ENCODE peak calls at places on chromosomes 11 and 22, in five cellular contexts. J is thoracic aorta; Z is lower leg skin; G is pancreas; Q is CD8-positive, alpha-beta T cell. P is an unnamed sample.
A peak's percentile ranks its signal among the peaks of the same experiment; 100 is the strongest.

GRCh38 chr11:34208266-34209135 is 103.1 kb downstream of the NAT10 start:
- DNase-seq in J (no peak), Z (no peak), G (no peak), Q (no peak), P (no peak)

GRCh38 chr11:72813740-72814138 is 472 bp upstream of the ATG16L2 start:
- DNase-seq in J (no peak), Z (no peak), G (no peak), Q (no peak), P (peak; percentile 54)

GRCh38 chr11:100562102-100562501 is 125.0 kb upstream of the ARHGAP42 start:
- DNase-seq in J (no peak), Z (no peak), G (no peak), Q (no peak), P (no peak)

GRCh38 chr22:43883012-43883661 is 8.7 kb downstream of the PNPLA5 start:
- DNase-seq in J (no peak), Z (no peak), G (no peak), Q (no peak), P (no peak)

GRCh38 chr22:31732089-31732829 is 17.7 kb downstream of the PRR14L start:
- DNase-seq in J (no peak), Z (no peak), G (no peak), Q (no peak), P (no peak)

GRCh38 chr22:42375982-42376381 is 56.2 kb downstream of the NFAM1 start:
- DNase-seq in J (no peak), Z (peak; percentile 62), G (no peak), Q (no peak), P (peak; percentile 47)

GRCh38 chr11:118304227-118304808 is at the start of gene CD3E:
- DNase-seq in J (no peak), Z (no peak), G (no peak), Q (peak; percentile 55), P (no peak)

GRCh38 chr11:1870721-1871466 is 18.0 kb downstream of the LSP1 start:
- DNase-seq in J (no peak), Z (no peak), G (no peak), Q (peak; percentile 31), P (no peak)

GRCh38 chr11:7490054-7490453 is 4.7 kb downstream of the OLFML1 start:
- DNase-seq in J (no peak), Z (no peak), G (no peak), Q (no peak), P (no peak)

GRCh38 chr11:76448506-76448905 is 3.7 kb downstream of the EMSY start:
- DNase-seq in J (no peak), Z (no peak), G (no peak), Q (no peak), P (no peak)

GRCh38 chr11:45658292-45658991 is 7.0 kb downstream of the CHST1 start:
- DNase-seq in J (peak; percentile 33), Z (peak; percentile 32), G (no peak), Q (no peak), P (peak; percentile 45)

GRCh38 chr11:131695889-131696429 is 325.5 kb downstream of the NTM start:
- DNase-seq in J (no peak), Z (no peak), G (no peak), Q (no peak), P (no peak)

GRCh38 chr22:29479417-29480261 is at the start of gene NEFH:
- DNase-seq in J (no peak), Z (no peak), G (no peak), Q (no peak), P (no peak)

GRCh38 chr11:9208726-9209501 is 56.2 kb downstream of the DENND5A start:
- DNase-seq in J (no peak), Z (no peak), G (no peak), Q (no peak), P (no peak)

GRCh38 chr11:20342347-20343279 is 20.9 kb upstream of the HTATIP2 start:
- DNase-seq in J (no peak), Z (no peak), G (no peak), Q (no peak), P (no peak)

GRCh38 chr22:35380537-35381423 is at the start of gene HMOX1:
- DNase-seq in J (peak; percentile 86), Z (peak; percentile 91), G (peak; percentile 88), Q (peak; percentile 38), P (peak; percentile 96)

GRCh38 chr11:4092031-4092430 is 2.6 kb upstream of the RRM1 start:
- DNase-seq in J (no peak), Z (no peak), G (no peak), Q (no peak), P (no peak)

GRCh38 chr22:46055851-46056168 is 78.8 kb upstream of the WNT7B start:
- DNase-seq in J (no peak), Z (no peak), G (no peak), Q (no peak), P (no peak)

GRCh38 chr11:19891050-19891449 is 178.4 kb downstream of the NAV2 start:
- DNase-seq in J (no peak), Z (no peak), G (no peak), Q (no peak), P (no peak)

GRCh38 chr11:3003396-3004231 is 11.5 kb upstream of the NAP1L4 start:
- DNase-seq in J (no peak), Z (no peak), G (no peak), Q (no peak), P (no peak)

GRCh38 chr11:124623861-124624525 is 1.3 kb downstream of the TBRG1 start:
- DNase-seq in J (no peak), Z (no peak), G (no peak), Q (no peak), P (no peak)

GRCh38 chr11:57500926-57501325 is 14.6 kb downstream of the SLC43A1 start:
- DNase-seq in J (no peak), Z (no peak), G (no peak), Q (no peak), P (no peak)

GRCh38 chr11:122271747-122272146 is 155.7 kb upstream of the BLID start:
- DNase-seq in J (no peak), Z (no peak), G (peak; percentile 46), Q (no peak), P (no peak)

GRCh38 chr22:46408568-46409506 is 73.3 kb downstream of the TRMU start:
- DNase-seq in J (no peak), Z (no peak), G (no peak), Q (no peak), P (no peak)

GRCh38 chr11:70771099-70771885 is 373.0 kb downstream of the CTTN start:
- DNase-seq in J (no peak), Z (no peak), G (no peak), Q (no peak), P (no peak)

GRCh38 chr22:48581821-48582469 is 1245.7 kb downstream of the BRD1 start:
- DNase-seq in J (no peak), Z (no peak), G (no peak), Q (no peak), P (no peak)

GRCh38 chr11:363948-364761 is 5.1 kb upstream of the B4GALNT4 start:
- DNase-seq in J (no peak), Z (no peak), G (peak; percentile 55), Q (peak; percentile 53), P (no peak)

GRCh38 chr11:47147250-47147649 is 29.4 kb downstream of the ARFGAP2 start:
- DNase-seq in J (no peak), Z (no peak), G (no peak), Q (no peak), P (no peak)

GRCh38 chr11:28517621-28518020 is 409.4 kb downstream of the METTL15 start:
- DNase-seq in J (no peak), Z (no peak), G (no peak), Q (no peak), P (no peak)

GRCh38 chr11:116579857-116580727 is 192.7 kb downstream of the BUD13 start:
- DNase-seq in J (no peak), Z (no peak), G (no peak), Q (no peak), P (no peak)

GRCh38 chr22:24592846-24593809 is at the start of gene LRRC75B:
- DNase-seq in J (peak; percentile 56), Z (peak; percentile 81), G (peak; percentile 88), Q (no peak), P (peak; percentile 71)

GRCh38 chr11:64086263-64086938 is 50.7 kb downstream of the FLRT1 start:
- DNase-seq in J (no peak), Z (peak; percentile 41), G (peak; percentile 59), Q (no peak), P (peak; percentile 90)

GRCh38 chr22:38734203-38735100 is 21.3 kb downstream of the SUN2 start:
- DNase-seq in J (no peak), Z (no peak), G (no peak), Q (no peak), P (no peak)

GRCh38 chr11:69718912-69719311 is 15.1 kb upstream of the FGF19 start:
- DNase-seq in J (no peak), Z (no peak), G (no peak), Q (no peak), P (no peak)

GRCh38 chr11:69716099-69716498 is 12.3 kb upstream of the FGF19 start:
- DNase-seq in J (no peak), Z (no peak), G (no peak), Q (no peak), P (no peak)

GRCh38 chr11:69715446-69715845 is 11.6 kb upstream of the FGF19 start:
- DNase-seq in J (no peak), Z (no peak), G (no peak), Q (no peak), P (no peak)

GRCh38 chr11:69716891-69717747 is 13.3 kb upstream of the FGF19 start:
- DNase-seq in J (no peak), Z (no peak), G (no peak), Q (no peak), P (no peak)

GRCh38 chr11:69718147-69718546 is 14.3 kb upstream of the FGF19 start:
- DNase-seq in J (no peak), Z (no peak), G (no peak), Q (no peak), P (no peak)
- TF ChIP-seq CTCF in J (no peak), Z (no peak), G (peak; percentile 17), Q (no peak), P (no peak)

DNA sequence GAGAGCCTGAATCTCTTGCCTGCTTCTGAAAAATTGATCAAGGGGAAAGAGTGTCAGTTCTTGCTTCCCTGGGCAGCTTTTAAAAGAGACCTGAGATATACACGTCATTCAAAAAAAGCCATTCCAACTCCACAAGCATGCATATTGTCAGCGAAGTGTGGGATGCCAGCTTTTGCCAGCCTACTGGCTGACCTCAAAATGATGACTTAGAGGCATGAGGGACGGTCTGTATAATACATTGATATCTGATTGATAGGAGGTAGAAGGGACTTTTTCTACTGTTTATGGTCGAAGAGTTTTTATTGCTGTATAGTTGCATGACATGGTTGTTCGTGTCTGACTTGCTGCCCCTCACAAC is 126.3 kb downstream of the MICAL2 start:
- DNase-seq in J (no peak), Z (no peak), G (no peak), Q (no peak), P (no peak)
- TF ChIP-seq CTCF in J (no peak), Z (no peak), G (no peak), Q (no peak), P (no peak)

GRCh38 chr11:65646921-65647701 is 9.2 kb downstream of the SIPA1 start:
- DNase-seq in J (no peak), Z (no peak), G (peak; percentile 68), Q (no peak), P (no peak)
- TF ChIP-seq CTCF in J (no peak), Z (no peak), G (no peak), Q (no peak), P (no peak)

GRCh38 chr11:134592391-134592990 is 180.4 kb upstream of the B3GAT1 start:
- DNase-seq in J (no peak), Z (no peak), G (no peak), Q (no peak), P (no peak)
- TF ChIP-seq CTCF in J (no peak), Z (no peak), G (no peak), Q (no peak), P (no peak)

GRCh38 chr11:69732910-69733309 is 29.1 kb upstream of the FGF19 start:
- DNase-seq in J (no peak), Z (no peak), G (no peak), Q (no peak), P (no peak)
- TF ChIP-seq CTCF in J (no peak), Z (no peak), G (no peak), Q (no peak), P (no peak)